ENCODE peak calls at places on chromosomes 6 and 20, in nine cellular contexts. E, T, K, M, V, Y, G, D and C are unnamed samples.

GRCh38 chr20:10927936-10928860 is 254.4 kb upstream of the JAG1 start:
- DNase-seq in K (no peak), T (no peak), D (no peak), G (no peak), Y (no peak), M (no peak), E (no peak), V (no peak), C (no peak)

GRCh38 chr20:33032555-33032954 is 1.1 kb downstream of the BPIFB6 start:
- DNase-seq in Y (no peak), D (no peak), K (no peak), M (no peak), G (no peak), E (no peak), T (no peak), V (no peak), C (no peak)

GRCh38 chr20:45254867-45255266 is 503 bp upstream of the SLPI start:
- DNase-seq in D (peak), Y (no peak), K (peak), E (no peak), T (no peak), M (no peak), G (no peak), V (no peak), C (no peak)

GRCh38 chr20:62643521-62644043 is 1.3 kb downstream of the SLCO4A1 start:
- DNase-seq in D (no peak), T (no peak), E (no peak), K (no peak), Y (no peak), V (no peak), M (no peak), G (no peak), C (no peak)

GRCh38 chr20:63027425-63028389 is 20.9 kb upstream of the BHLHE23 start:
- DNase-seq in T (no peak), Y (no peak), G (peak), D (peak), K (no peak), V (no peak), E (no peak), M (no peak), C (peak)

GRCh38 chr20:51551186-51551585 is 8.7 kb upstream of the NFATC2 start:
- DNase-seq in D (no peak), Y (no peak), V (no peak), T (no peak), E (no peak), K (no peak), M (no peak), G (no peak), C (no peak)

GRCh38 chr20:61120595-61121515 is 131.2 kb upstream of the CDH4 start:
- DNase-seq in E (no peak), T (no peak), V (no peak), M (no peak), K (no peak), G (peak), Y (no peak), D (peak), C (peak)

GRCh38 chr6:157226026-157226639 is 97.2 kb downstream of the TMEM242 start:
- DNase-seq in Y (no peak), G (no peak), V (no peak), K (no peak), M (no peak), T (no peak), D (no peak), E (no peak), C (no peak)

GRCh38 chr6:41650120-41650519 is 11.9 kb downstream of the MDFI start:
- DNase-seq in E (no peak), Y (no peak), D (no peak), K (no peak), V (no peak), T (no peak), G (no peak), M (no peak), C (no peak)

GRCh38 chr6:105675715-105676397 is 273.0 kb upstream of the PREP start:
- DNase-seq in G (peak), D (peak), E (no peak), T (no peak), K (no peak), V (peak), M (no peak), Y (no peak), C (no peak)

GRCh38 chr6:74879234-74879633 is 326.6 kb downstream of the COL12A1 start:
- DNase-seq in Y (no peak), E (no peak), T (no peak), K (no peak), D (no peak), M (no peak), G (no peak), V (no peak), C (no peak)

GRCh38 chr6:89244237-89244985 is 27.3 kb upstream of the GABRR1 start:
- DNase-seq in T (no peak), Y (no peak), D (no peak), G (no peak), K (no peak), M (no peak), E (no peak), V (no peak), C (no peak)

GRCh38 chr6:11527274-11527870 is 10.2 kb upstream of the TMEM170B start:
- DNase-seq in M (no peak), E (no peak), V (no peak), T (no peak), K (no peak), D (no peak), G (peak), Y (no peak), C (no peak)

GRCh38 chr6:74343804-74344203 is 647.8 kb downstream of the CD109 start:
- DNase-seq in Y (no peak), K (peak), G (peak), M (no peak), E (no peak), T (no peak), V (no peak), D (no peak), C (no peak)

GRCh38 chr6:157246048-157246630 is 77.2 kb downstream of the TMEM242 start:
- DNase-seq in G (peak), M (no peak), T (no peak), D (no peak), E (no peak), Y (no peak), K (no peak), V (no peak), C (no peak)

GRCh38 chr6:36120539-36120938 is 9.8 kb upstream of the MAPK13 start:
- DNase-seq in V (no peak), K (no peak), D (no peak), M (peak), T (no peak), G (no peak), Y (no peak), E (no peak), C (peak)

GRCh38 chr6:143241110-143241509 is 180.4 kb downstream of the AIG1 start:
- DNase-seq in E (no peak), T (no peak), V (no peak), G (no peak), M (no peak), Y (no peak), K (no peak), D (no peak), C (no peak)

GRCh38 chr6:163705923-163706322 is 291.4 kb downstream of the QKI start:
- DNase-seq in K (no peak), D (no peak), T (no peak), V (no peak), M (no peak), G (no peak), E (no peak), Y (no peak), C (peak)

GRCh38 chr20:14334306-14334930 is 3.0 kb downstream of the FLRT3 start:
- DNase-seq in D (peak), Y (no peak), G (peak), T (peak), M (no peak), K (no peak), E (no peak), V (no peak), C (peak)